ENCODE peak calls at places on chromosome 14, in six cellular contexts. Y is body of pancreas; S is effector CD4-positive, alpha-beta T cell; Z is stimulated activated CD8-positive, alpha-beta memory T cell treated with anti-CD3 and anti-CD28 coated beads, Interleukin-15, amount 100 ng/mL, for 24 hours; A is H1; W is Daoy. U is an unnamed sample.

GRCh38 chr14:106417224-106418049 is 891.1 kb downstream of the TMEM121 start:
- DNase-seq in Y (peak), S (peak), Z (peak), A (peak), W (peak), U (peak)

GRCh38 chr14:76531085-76531484 is 155.1 kb downstream of the ESRRB start:
- DNase-seq in Y (no peak), S (no peak), Z (no peak), A (no peak), W (no peak), U (no peak)

GRCh38 chr14:96997269-96997668 is 200.1 kb downstream of the VRK1 start:
- DNase-seq in Y (no peak), S (no peak), Z (no peak), A (no peak), W (no peak), U (no peak)

GRCh38 chr14:33512201-33512600 is 438.7 kb downstream of the EGLN3 start:
- DNase-seq in Y (no peak), S (no peak), Z (no peak), A (no peak), W (peak), U (no peak)

GRCh38 chr14:55803506-55804197 is 223.6 kb downstream of the KTN1 start:
- DNase-seq in Y (no peak), S (no peak), Z (no peak), A (no peak), W (no peak), U (no peak)

GRCh38 chr14:33165144-33165925 is 226.7 kb downstream of the NPAS3 start:
- DNase-seq in Y (no peak), S (no peak), Z (no peak), A (no peak), W (peak), U (no peak)

GRCh38 chr14:67240168-67240932 is 885 bp upstream of the PALS1 start:
- DNase-seq in Y (peak), S (peak), Z (no peak), A (peak), W (peak), U (no peak)

GRCh38 chr14:85534435-85534834 is 4.5 kb downstream of the FLRT2 start:
- DNase-seq in Y (no peak), S (no peak), Z (no peak), A (no peak), W (no peak), U (no peak)

GRCh38 chr14:49853572-49854375 is 1.2 kb upstream of the NEMF start:
- DNase-seq in Y (peak), S (peak), Z (peak), A (peak), W (peak), U (peak)

GRCh38 chr14:35400707-35401421 is 3.7 kb downstream of the NFKBIA start:
- DNase-seq in Y (no peak), S (peak), Z (no peak), A (no peak), W (no peak), U (peak)

GRCh38 chr14:105331575-105332351 is 17.2 kb downstream of the PACS2 start:
- DNase-seq in Y (no peak), S (no peak), Z (no peak), A (no peak), W (no peak), U (no peak)

GRCh38 chr14:99028041-99028440 is 244.0 kb downstream of the BCL11B start:
- DNase-seq in Y (no peak), S (no peak), Z (no peak), A (no peak), W (no peak), U (no peak)

GRCh38 chr14:72024043-72024407 is 91.8 kb downstream of the RGS6 start:
- DNase-seq in Y (peak), S (no peak), Z (no peak), A (peak), W (peak), U (no peak)